ENCODE peak calls at places on chromosomes 16 and 17, in nine cellular contexts. L, S, A, H, B, G, J, D and O are unnamed samples.

GRCh38 chr17:45127583-45128300 is 4.6 kb downstream of the PLCD3 start:
- DNase-seq in A (peak), H (peak), J (no peak), G (no peak), D (peak), S (no peak), L (no peak), B (peak), O (no peak)

GRCh38 chr17:45430738-45431530 is 1.7 kb downstream of the ARHGAP27 start:
- DNase-seq in J (no peak), H (no peak), S (peak), B (no peak), L (no peak), G (peak), D (no peak), A (no peak), O (no peak)

GRCh38 chr16:31700200-31700529 is 172.5 kb downstream of the AHSP start:
- DNase-seq in L (peak), G (peak), H (no peak), S (peak), A (no peak), B (no peak), D (no peak), J (peak), O (peak)

GRCh38 chr17:67496286-67496685 is 119.2 kb downstream of the PITPNC1 start:
- DNase-seq in J (no peak), D (no peak), A (peak), G (no peak), H (no peak), L (no peak), B (no peak), S (no peak), O (no peak)

GRCh38 chr17:48113201-48113676 is 5.7 kb downstream of the SNX11 start:
- DNase-seq in L (no peak), G (peak), S (no peak), H (no peak), J (no peak), A (no peak), B (no peak), D (peak), O (no peak)

GRCh38 chr16:89562939-89563338 is 2.5 kb downstream of the RPL13 start:
- DNase-seq in S (no peak), D (no peak), G (no peak), L (no peak), A (no peak), B (no peak), H (no peak), J (no peak), O (no peak)

GRCh38 chr16:64974381-64974780 is 147.5 kb downstream of the CDH11 start:
- DNase-seq in S (no peak), D (no peak), H (no peak), L (no peak), J (no peak), G (no peak), B (no peak), A (no peak), O (no peak)

GRCh38 chr17:43588121-43588520 is 42.0 kb upstream of the ETV4 start:
- DNase-seq in B (no peak), H (no peak), L (no peak), S (no peak), A (no peak), D (no peak), G (no peak), J (no peak), O (no peak)

GRCh38 chr17:66897141-66897540 is 62.2 kb downstream of the CACNG5 start:
- DNase-seq in L (no peak), A (no peak), G (no peak), S (no peak), B (no peak), H (no peak), D (no peak), J (no peak), O (no peak)

GRCh38 chr17:80284631-80285030 is 24.0 kb downstream of the RNF213 start:
- DNase-seq in J (no peak), B (no peak), L (peak), S (no peak), H (no peak), D (peak), A (no peak), G (no peak), O (peak)

GRCh38 chr17:55086635-55087058 is 118.1 kb downstream of the STXBP4 start:
- DNase-seq in S (no peak), L (no peak), G (no peak), D (no peak), A (no peak), J (no peak), H (no peak), B (no peak), O (peak)

GRCh38 chr17:63476494-63476856 is 386 bp upstream of the ACE start:
- DNase-seq in H (no peak), J (no peak), G (no peak), L (peak), B (no peak), A (no peak), D (no peak), S (no peak), O (no peak)

GRCh38 chr17:15403276-15403939 is 62.0 kb upstream of the TEKT3 start:
- DNase-seq in D (no peak), G (no peak), B (no peak), H (no peak), S (no peak), J (no peak), L (no peak), A (no peak), O (no peak)

GRCh38 chr17:6507535-6507934 is 48.8 kb downstream of the PITPNM3 start:
- DNase-seq in B (peak), L (no peak), J (peak), A (peak), H (peak), D (no peak), G (no peak), S (no peak), O (no peak)

GRCh38 chr17:72996791-72997190 is 95.7 kb downstream of the SLC39A11 start:
- DNase-seq in D (no peak), J (no peak), L (no peak), S (no peak), G (no peak), A (no peak), B (no peak), H (no peak), O (no peak)

GRCh38 chr17:67689534-67690177 is 28.1 kb upstream of the NOL11 start:
- DNase-seq in A (no peak), J (peak), G (peak), H (peak), S (peak), D (no peak), L (peak), B (peak), O (peak)

GRCh38 chr17:17041571-17042380 is 481 bp upstream of the MPRIP start:
- DNase-seq in S (peak), L (peak), H (peak), G (peak), D (peak), B (peak), A (peak), J (peak), O (peak)

GRCh38 chr17:9363440-9364350 is 211.9 kb downstream of the STX8 start:
- DNase-seq in H (peak), L (no peak), B (no peak), G (no peak), D (no peak), S (no peak), A (no peak), J (no peak), O (no peak)

GRCh38 chr17:10772425-10773380 is 31.2 kb downstream of the TMEM238L start:
- DNase-seq in G (peak), S (no peak), H (peak), B (no peak), A (peak), D (no peak), J (no peak), L (peak), O (peak)

GRCh38 chr16:30398660-30399434 is 3.6 kb downstream of the ZNF48 start:
- DNase-seq in D (no peak), G (no peak), B (peak), S (no peak), J (no peak), H (no peak), A (no peak), L (no peak), O (no peak)

GRCh38 chr16:73382921-73383594 is 335.1 kb upstream of the ZFHX3 start:
- DNase-seq in A (no peak), H (no peak), J (no peak), G (no peak), B (no peak), L (no peak), S (no peak), D (no peak), O (no peak)

GRCh38 chr17:65301184-65301583 is 164.0 kb downstream of the RGS9 start:
- DNase-seq in G (no peak), J (no peak), L (no peak), D (no peak), A (no peak), B (no peak), S (no peak), H (no peak), O (no peak)

GRCh38 chr17:66351053-66351452 is 48.6 kb downstream of the PRKCA start:
- DNase-seq in G (no peak), H (no peak), B (no peak), A (no peak), L (no peak), J (no peak), D (no peak), S (no peak), O (no peak)

GRCh38 chr17:55134486-55135157 is 130.1 kb upstream of the HLF start:
- DNase-seq in A (no peak), H (no peak), S (no peak), D (no peak), G (no peak), J (no peak), B (no peak), L (no peak), O (no peak)

GRCh38 chr17:7549401-7550055 is 670 bp downstream of the TNFSF12 start:
- DNase-seq in J (no peak), D (no peak), G (peak), A (peak), B (peak), L (no peak), S (no peak), H (no peak), O (no peak)

GRCh38 chr16:85946680-85947510 is 47.9 kb downstream of the IRF8 start:
- DNase-seq in S (no peak), G (no peak), B (no peak), L (no peak), D (no peak), A (no peak), J (no peak), H (no peak), O (no peak)

GRCh38 chr17:55242481-55242880 is 22.3 kb upstream of the HLF start:
- DNase-seq in L (no peak), B (no peak), H (no peak), J (no peak), D (no peak), S (no peak), A (no peak), G (no peak), O (no peak)

GRCh38 chr16:21264226-21265036 is 13.7 kb downstream of the CRYM start:
- DNase-seq in G (no peak), L (no peak), B (peak), D (no peak), J (no peak), A (no peak), S (no peak), H (no peak), O (no peak)

GRCh38 chr16:1502092-1503004 is 9.2 kb downstream of the TELO2 start:
- DNase-seq in L (no peak), J (no peak), B (no peak), A (no peak), S (no peak), D (no peak), H (no peak), G (no peak), O (no peak)
- TF ChIP-seq POLR2A in L (no peak), J (no peak), B (no peak), A (no peak), S (no peak), D (no peak), H (no peak), G (no peak), O (no peak)

GRCh38 chr16:68644303-68644702 is 807 bp upstream of the CDH3 start:
- DNase-seq in L (no peak), B (no peak), G (no peak), H (no peak), D (no peak), S (no peak), A (no peak), J (no peak), O (no peak)

GRCh38 chr16:68643847-68644246 is 1.3 kb upstream of the CDH3 start:
- DNase-seq in J (no peak), D (no peak), G (no peak), H (no peak), S (no peak), A (no peak), L (no peak), B (no peak), O (no peak)

GRCh38 chr16:68643227-68643626 is 1.9 kb upstream of the CDH3 start:
- DNase-seq in B (no peak), S (no peak), J (no peak), H (no peak), D (no peak), A (no peak), L (no peak), G (no peak), O (no peak)

GRCh38 chr16:68645494-68646388 is 631 bp downstream of the CDH3 start:
- DNase-seq in J (no peak), H (no peak), B (peak), L (no peak), D (no peak), A (no peak), G (no peak), S (no peak), O (no peak)

GRCh38 chr16:68644715-68645493 is at the start of gene CDH3:
- DNase-seq in A (peak), B (peak), G (peak), D (no peak), S (no peak), H (no peak), J (no peak), L (peak), O (no peak)
- TF ChIP-seq POLR2A in A (no peak), B (no peak), G (no peak), D (no peak), S (no peak), H (no peak), J (no peak), L (no peak), O (no peak)

GRCh38 chr16:53501216-53501859 is 1.7 kb downstream of the AKTIP start:
- DNase-seq in S (no peak), A (no peak), G (no peak), J (no peak), L (no peak), B (no peak), H (no peak), D (no peak), O (no peak)

GRCh38 chr16:53503270-53503911 is 382 bp upstream of the AKTIP start:
- DNase-seq in L (peak), B (peak), S (peak), J (peak), G (peak), H (peak), A (peak), D (peak), O (peak)

GRCh38 chr16:53504665-53505064 is 1.7 kb upstream of the AKTIP start:
- DNase-seq in S (no peak), J (no peak), H (no peak), B (no peak), G (no peak), L (no peak), A (no peak), D (no peak), O (no peak)

GRCh38 chr16:53504161-53504663 is 1.2 kb upstream of the AKTIP start:
- DNase-seq in S (no peak), D (peak), A (peak), J (no peak), G (no peak), B (peak), L (no peak), H (no peak), O (no peak)

GRCh38 chr16:53502331-53503269 is at the start of gene AKTIP:
- DNase-seq in H (peak), G (peak), A (peak), L (peak), B (no peak), S (no peak), D (no peak), J (no peak), O (peak)
- TF ChIP-seq POLR2A in H (peak), G (no peak), A (no peak), L (no peak), B (no peak), S (no peak), D (no peak), J (peak), O (no peak)

DNA sequence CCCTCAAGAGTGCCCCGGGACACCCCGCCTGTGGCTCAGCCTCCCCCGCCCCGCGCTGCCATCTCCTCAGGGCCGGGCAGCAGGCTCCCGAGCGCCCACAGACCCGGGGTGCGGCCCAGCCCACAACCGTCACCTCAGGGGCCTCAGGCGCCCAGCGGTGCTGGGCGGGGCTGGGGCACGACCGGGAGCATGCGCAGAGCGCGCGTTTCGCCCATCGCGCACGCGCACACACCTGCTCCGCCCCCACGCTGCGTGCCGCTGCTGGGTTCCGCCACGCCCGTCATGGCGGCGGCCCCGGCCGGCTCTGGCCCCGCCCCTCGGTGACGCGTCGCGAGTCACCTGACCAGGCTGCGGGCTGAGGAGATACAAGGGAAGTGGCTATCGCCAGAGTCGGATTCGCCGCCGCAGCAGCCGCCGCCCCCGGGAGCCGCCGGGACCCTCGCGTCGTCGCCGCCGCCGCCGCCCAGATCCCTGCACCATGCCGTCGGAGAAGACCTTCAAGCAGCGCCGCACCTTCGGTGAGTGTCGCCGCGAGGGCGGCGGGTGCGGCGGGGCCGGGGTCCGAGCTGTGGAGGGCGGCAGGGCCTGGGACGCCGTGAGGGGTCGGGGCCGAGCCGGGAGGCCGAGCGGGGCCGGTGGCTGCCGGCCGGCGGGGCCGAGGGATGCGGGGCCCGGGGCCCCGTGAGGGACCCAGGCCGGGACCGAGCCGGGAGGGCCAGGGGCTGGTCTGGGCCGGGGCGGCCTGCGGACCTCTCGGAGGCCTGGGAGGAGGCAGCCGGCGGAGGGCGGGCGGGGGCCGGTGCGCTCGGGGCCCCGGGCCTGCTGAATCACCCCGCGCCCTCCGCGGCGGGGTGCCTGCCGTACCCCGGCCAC is at the start of gene MAP1LC3B:
- DNase-seq in G (peak), L (peak), J (peak), H (peak), S (peak), D (peak), A (peak), B (peak), O (peak)
- TF ChIP-seq POLR2A in G (peak), L (peak), J (peak), H (peak), S (peak), D (peak), A (peak), B (peak), O (peak)

GRCh38 chr17:31561469-31562412 is 170.3 kb downstream of the RAB11FIP4 start:
- DNase-seq in D (no peak), L (no peak), A (no peak), J (no peak), H (peak), S (no peak), B (peak), G (no peak), O (no peak)

GRCh38 chr17:31559647-31560501 is 168.4 kb downstream of the RAB11FIP4 start:
- DNase-seq in L (no peak), S (no peak), H (no peak), B (peak), J (no peak), D (peak), A (no peak), G (no peak), O (no peak)

GRCh38 chr17:31560836-31561235 is 169.4 kb downstream of the RAB11FIP4 start:
- DNase-seq in A (peak), L (no peak), H (no peak), S (no peak), G (no peak), B (no peak), J (no peak), D (no peak), O (no peak)

GRCh38 chr17:31556969-31557620 is 165.6 kb downstream of the RAB11FIP4 start:
- DNase-seq in D (no peak), S (no peak), L (no peak), B (no peak), G (no peak), H (no peak), J (no peak), A (no peak), O (no peak)

DNA sequence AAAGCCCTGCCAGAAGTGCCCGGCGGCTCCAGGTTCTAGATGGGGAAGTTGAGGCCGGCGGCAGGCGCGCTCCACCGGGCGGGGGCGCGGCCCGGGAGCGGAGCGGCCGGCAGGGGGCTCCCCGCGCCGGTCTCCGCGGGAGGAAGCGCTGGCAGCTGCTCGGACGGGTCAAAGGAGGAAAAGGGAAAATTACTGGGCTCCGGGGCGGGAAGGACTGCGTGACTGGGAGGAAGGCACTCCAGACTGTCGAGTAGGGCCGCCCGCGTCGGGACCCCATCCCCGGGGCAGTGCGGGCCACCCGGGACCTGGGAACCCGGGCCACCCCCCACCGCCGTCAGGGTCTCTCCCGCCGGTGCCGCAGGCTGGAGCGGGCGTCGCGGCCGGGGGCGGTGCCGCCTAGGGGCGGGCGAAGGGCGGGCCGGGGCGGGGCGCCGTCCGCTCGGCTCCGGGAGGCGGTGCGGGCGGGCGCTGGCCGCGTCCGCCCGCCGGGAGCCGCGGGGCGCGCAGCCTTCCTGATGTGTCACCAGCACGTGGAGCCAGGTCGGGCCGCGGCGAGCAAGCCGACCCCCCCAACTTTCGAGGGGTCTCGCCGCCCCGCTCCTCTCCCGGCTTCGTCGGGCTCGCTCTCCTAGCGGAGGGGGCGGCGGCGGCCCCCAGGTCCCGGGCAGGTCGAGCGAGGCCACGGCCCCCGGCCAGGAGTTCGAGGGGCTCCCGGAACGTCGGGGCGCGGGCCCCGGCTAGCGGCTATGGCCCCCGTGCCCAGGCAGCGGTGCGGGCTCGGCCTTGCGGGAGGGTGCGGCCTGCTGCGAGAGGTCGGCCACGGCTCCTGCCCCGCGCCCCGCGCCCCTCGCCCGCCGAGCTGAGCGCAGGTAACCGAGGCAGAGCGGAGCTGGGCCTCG is 167.5 kb downstream of the RAB11FIP4 start:
- DNase-seq in J (peak), B (peak), S (peak), L (peak), H (peak), A (peak), G (peak), D (peak), O (peak)
- TF ChIP-seq POLR2A in J (peak), B (peak), S (no peak), L (peak), H (peak), A (peak), G (no peak), D (peak), O (no peak)